ENCODE peak calls at places on chromosomes 6 and 20, in four cellular contexts. G, B, M and Y are unnamed samples.

GRCh38 chr6:124955108-124955851 is 7.0 kb upstream of the RNF217 start:
- DNase-seq in B (no peak), G (no peak), M (no peak), Y (no peak)

GRCh38 chr6:75204222-75204958 is 1.5 kb downstream of the COL12A1 start:
- DNase-seq in M (peak), B (no peak), G (peak), Y (no peak)

GRCh38 chr6:146896062-146896813 is 297.5 kb downstream of the ADGB start:
- DNase-seq in M (no peak), G (no peak), B (no peak), Y (no peak)

GRCh38 chr6:21665101-21665435 is 71.5 kb downstream of the SOX4 start:
- DNase-seq in M (no peak), G (no peak), B (no peak), Y (no peak)

GRCh38 chr20:21028921-21029320 is 77.2 kb downstream of the LINC00237 start:
- DNase-seq in G (no peak), M (no peak), B (no peak), Y (no peak)

GRCh38 chr6:68677119-68677518 is 42.0 kb downstream of the ADGRB3 start:
- DNase-seq in G (no peak), B (no peak), M (no peak), Y (no peak)

GRCh38 chr20:25353754-25354705 is 36.6 kb downstream of the ABHD12 start:
- DNase-seq in M (no peak), B (no peak), G (no peak), Y (no peak)

GRCh38 chr6:161261797-161262196 is 12.1 kb downstream of the AGPAT4 start:
- DNase-seq in M (no peak), B (no peak), G (no peak), Y (no peak)

GRCh38 chr6:150865043-150865405 is 478 bp upstream of the MTHFD1L start:
- DNase-seq in G (no peak), B (no peak), M (no peak), Y (no peak)

GRCh38 chr6:166636191-166636938 is 9.3 kb upstream of the RPS6KA2 start:
- DNase-seq in G (no peak), M (no peak), B (no peak), Y (no peak)
- H3K27ac ChIP-seq in G (no peak), M (no peak), B (no peak), Y (peak)

DNA sequence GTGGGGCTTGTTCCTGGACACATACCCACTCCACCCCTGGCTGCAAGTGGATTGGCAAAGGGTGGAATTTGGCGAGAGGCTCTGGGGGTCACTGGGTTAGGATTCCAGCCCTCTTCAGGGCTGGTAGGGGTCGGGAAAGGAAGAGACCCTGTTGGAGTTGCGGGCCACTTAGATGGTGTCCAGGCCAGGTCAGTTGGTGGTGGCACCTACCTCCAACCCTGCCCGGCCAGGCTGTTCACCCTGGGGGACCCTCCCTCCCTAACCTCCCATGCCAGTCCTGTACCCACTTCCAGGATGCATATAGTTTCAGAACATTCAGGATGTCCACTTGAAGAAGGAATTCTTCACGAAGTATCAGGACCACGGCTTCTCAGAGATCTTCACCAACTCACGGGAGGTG is 21.0 kb downstream of the CAPN11 start:
- DNase-seq in G (no peak), M (no peak), B (no peak), Y (no peak)
- H3K27ac ChIP-seq in G (no peak), M (no peak), B (no peak), Y (no peak)

GRCh38 chr6:90135672-90136071 is 161.0 kb downstream of the BACH2 start:
- DNase-seq in G (no peak), M (no peak), B (no peak), Y (no peak)
- H3K27ac ChIP-seq in G (no peak), M (no peak), B (no peak), Y (no peak)

DNA sequence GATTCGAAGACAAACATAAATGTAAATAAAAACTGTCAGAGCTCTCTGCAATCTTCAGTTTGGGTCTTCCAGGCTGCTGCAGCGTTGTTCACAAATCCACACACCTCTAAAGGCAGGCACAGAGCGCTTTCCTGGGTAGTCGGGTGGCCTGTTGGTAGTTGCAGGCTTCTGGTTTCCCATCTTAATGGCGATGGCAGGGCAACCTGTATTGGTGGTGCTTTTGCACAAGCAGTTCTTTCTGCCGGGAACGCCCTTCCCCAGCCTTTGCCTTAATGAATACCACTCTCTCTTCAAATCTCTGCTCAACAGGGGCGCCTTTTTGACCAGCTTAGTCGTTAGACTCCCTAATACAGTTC is 723 bp upstream of the IFT52 start:
- DNase-seq in B (no peak), G (peak), M (no peak), Y (no peak)
- H3K27ac ChIP-seq in B (peak), G (peak), M (peak), Y (peak)

GRCh38 chr6:5084787-5085637 is at the start of gene PPP1R3G:
- DNase-seq in B (no peak), M (no peak), G (peak), Y (no peak)
- H3K27ac ChIP-seq in B (no peak), M (peak), G (peak), Y (peak)

DNA sequence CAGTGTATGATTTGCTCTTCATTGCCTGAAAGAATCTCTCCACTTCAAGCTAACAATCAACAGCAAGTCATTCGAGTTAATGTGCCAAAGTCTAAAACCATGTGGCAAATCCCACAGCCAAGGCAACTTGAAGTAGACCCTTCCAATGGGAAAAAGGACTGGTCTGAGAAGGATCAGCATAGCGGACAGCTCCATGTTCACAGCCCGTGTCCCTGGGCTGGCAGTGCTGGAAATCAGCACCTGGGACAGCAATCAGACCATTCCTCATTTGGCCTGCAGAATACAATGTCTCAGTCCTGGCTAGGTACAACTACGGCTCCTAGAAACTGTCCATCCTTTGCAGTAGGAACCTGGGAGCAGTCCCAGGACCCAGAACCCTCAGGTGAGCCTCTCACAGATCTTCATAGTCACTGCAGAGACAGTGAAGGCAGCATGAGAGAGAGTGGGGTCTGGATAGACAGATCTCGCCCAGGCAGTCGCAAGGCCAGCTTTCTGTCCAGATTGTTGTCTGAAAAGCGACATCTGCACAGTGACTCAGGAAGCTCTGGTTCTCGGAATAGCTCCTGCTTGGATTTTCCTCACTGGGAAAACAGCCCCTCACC is 1.1 kb downstream of the GJA10 start:
- DNase-seq in G (no peak), M (no peak), B (no peak), Y (no peak)
- H3K27ac ChIP-seq in G (no peak), M (no peak), B (no peak), Y (no peak)